ENCODE peak calls at places on chromosome 1, in four cellular contexts. Y is cardiac muscle cell, P is heart left ventricle, S is testis. N is an unnamed sample.

GRCh38 chr1:160711528-160712311 is at the start of gene CD48:
- DNase-seq in Y (no peak), P (no peak), S (no peak), N (no peak)

GRCh38 chr1:232678185-232678886 is 48.4 kb upstream of the SIPA1L2 start:
- DNase-seq in Y (no peak), P (no peak), S (no peak), N (no peak)

GRCh38 chr1:167563579-167564246 is 10.2 kb upstream of the CREG1 start:
- DNase-seq in Y (peak), P (no peak), S (no peak), N (no peak)

GRCh38 chr1:19250629-19251304 is 557 bp downstream of the EMC1 start:
- DNase-seq in Y (no peak), P (no peak), S (no peak), N (peak)

GRCh38 chr1:21003281-21003680 is 173.4 kb downstream of the EIF4G3 start:
- DNase-seq in Y (no peak), P (no peak), S (no peak), N (no peak)

GRCh38 chr1:15196807-15197530 is 43.4 kb downstream of the TMEM51 start:
- DNase-seq in Y (no peak), P (no peak), S (no peak), N (peak)

GRCh38 chr1:107807405-107807804 is 157.6 kb downstream of the VAV3 start:
- DNase-seq in Y (no peak), P (no peak), S (no peak), N (no peak)

GRCh38 chr1:165288301-165289120 is 68.0 kb downstream of the LMX1A start:
- DNase-seq in Y (peak), P (no peak), S (no peak), N (peak)

GRCh38 chr1:204730826-204731459 is 45.4 kb upstream of the LRRN2 start:
- DNase-seq in Y (no peak), P (no peak), S (no peak), N (no peak)

GRCh38 chr1:172870901-172871606 is 179.7 kb downstream of the TNFSF18 start:
- DNase-seq in Y (no peak), P (no peak), S (no peak), N (no peak)

GRCh38 chr1:190835658-190836057 is 358.0 kb upstream of the BRINP3 start:
- DNase-seq in Y (no peak), P (no peak), S (no peak), N (no peak)

GRCh38 chr1:186682721-186683120 is 2.5 kb upstream of the PTGS2 start:
- DNase-seq in Y (peak), P (no peak), S (no peak), N (no peak)

GRCh38 chr1:70503358-70503757 is 92.3 kb downstream of the CTH start:
- DNase-seq in Y (no peak), P (no peak), S (no peak), N (no peak)

GRCh38 chr1:75265792-75266191 is 131.6 kb downstream of the LHX8 start:
- DNase-seq in Y (peak), P (no peak), S (no peak), N (no peak)

GRCh38 chr1:241675983-241676382 is 23.9 kb downstream of the WDR64 start:
- DNase-seq in Y (no peak), P (no peak), S (no peak), N (no peak)

GRCh38 chr1:200838676-200839445 is 33.9 kb upstream of the GPR25 start:
- DNase-seq in Y (peak), P (no peak), S (no peak), N (no peak)

GRCh38 chr1:247444571-247444970 is 13.3 kb downstream of the OR2B11 start:
- DNase-seq in Y (no peak), P (no peak), S (no peak), N (no peak)

GRCh38 chr1:176811896-176812295 is 348.9 kb downstream of the PAPPA2 start:
- DNase-seq in Y (no peak), P (no peak), S (no peak), N (peak)

GRCh38 chr1:30732277-30732996 is 9.1 kb upstream of the MATN1 start:
- DNase-seq in Y (no peak), P (no peak), S (no peak), N (no peak)

GRCh38 chr1:118827207-118827606 is 160.9 kb downstream of the TBX15 start:
- DNase-seq in Y (no peak), P (no peak), S (no peak), N (no peak)

GRCh38 chr1:245153081-245153644 is 1.6 kb upstream of the KIF26B start:
- DNase-seq in Y (peak), P (peak), S (peak), N (peak)

GRCh38 chr1:76759950-76760349 is 107.3 kb upstream of the ST6GALNAC5 start:
- DNase-seq in Y (peak), P (no peak), S (no peak), N (no peak)

GRCh38 chr1:92168657-92169056 is 49.1 kb upstream of the C1orf146 start:
- DNase-seq in Y (no peak), P (no peak), S (no peak), N (no peak)

GRCh38 chr1:42937141-42937696 is 21.4 kb downstream of the SLC2A1 start:
- DNase-seq in Y (peak), P (no peak), S (no peak), N (peak)

GRCh38 chr1:12314328-12314903 is 84.6 kb downstream of the VPS13D start:
- DNase-seq in Y (peak), P (no peak), S (no peak), N (no peak)

GRCh38 chr1:56123421-56123820 is 455.9 kb downstream of the PLPP3 start:
- DNase-seq in Y (peak), P (no peak), S (no peak), N (no peak)

GRCh38 chr1:63931468-63931867 is 157.7 kb downstream of the ROR1 start:
- DNase-seq in Y (peak), P (no peak), S (no peak), N (no peak)

GRCh38 chr1:24567792-24568388 is 12.0 kb downstream of the NCMAP start:
- DNase-seq in Y (no peak), P (no peak), S (no peak), N (peak)

GRCh38 chr1:206105612-206106011 is 11.6 kb downstream of the AVPR1B start:
- DNase-seq in Y (no peak), P (no peak), S (no peak), N (no peak)

GRCh38 chr1:63984257-63984626 is 210.4 kb downstream of the ROR1 start:
- DNase-seq in Y (peak), P (no peak), S (no peak), N (no peak)

GRCh38 chr1:109767596-109768334 is 4.0 kb upstream of the EPS8L3 start:
- DNase-seq in Y (no peak), P (no peak), S (peak), N (no peak)

GRCh38 chr1:67791261-67791660 is 42.0 kb downstream of the GNG12 start:
- DNase-seq in Y (peak), P (no peak), S (no peak), N (no peak)

GRCh38 chr1:87685366-87686136 is 356.9 kb downstream of the LMO4 start:
- DNase-seq in Y (peak), P (no peak), S (peak), N (no peak)

GRCh38 chr1:26306290-26307221 is at the start of gene UBXN11:
- DNase-seq in Y (peak), P (peak), S (peak), N (peak)

GRCh38 chr1:64392109-64392508 is 77.8 kb upstream of the CACHD1 start:
- DNase-seq in Y (no peak), P (no peak), S (no peak), N (peak)

GRCh38 chr1:44807364-44808062 is 362 bp upstream of the DYNLT4 start:
- DNase-seq in Y (peak), P (peak), S (peak), N (peak)

GRCh38 chr1:28031173-28031572 is 57.2 kb downstream of the EYA3 start:
- DNase-seq in Y (no peak), P (no peak), S (no peak), N (no peak)

GRCh38 chr1:28026329-28026728 is 62.1 kb downstream of the EYA3 start:
- DNase-seq in Y (no peak), P (no peak), S (no peak), N (no peak)

GRCh38 chr1:28028873-28029654 is 59.3 kb downstream of the EYA3 start:
- DNase-seq in Y (peak), P (no peak), S (no peak), N (no peak)

GRCh38 chr1:28027238-28027637 is 61.2 kb downstream of the EYA3 start:
- DNase-seq in Y (no peak), P (no peak), S (no peak), N (no peak)

DNA sequence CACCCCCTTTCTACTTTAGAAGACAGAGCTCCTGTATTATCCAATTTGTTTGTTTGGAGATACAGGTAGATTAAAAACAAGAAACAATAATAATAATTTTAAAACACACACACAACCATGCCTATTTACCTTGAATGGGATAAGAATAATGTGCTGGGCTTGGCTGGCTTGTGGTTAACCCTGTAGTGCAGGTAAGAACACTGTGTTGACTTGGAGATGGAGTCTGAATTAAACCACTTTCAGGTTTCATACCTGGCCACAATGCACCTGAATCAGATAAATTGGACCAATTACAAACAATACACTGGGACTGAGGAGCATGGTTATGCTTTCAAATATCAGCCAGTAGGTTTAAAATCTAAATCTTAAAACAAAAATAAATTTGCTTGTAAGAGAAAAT is 60.8 kb downstream of the EYA3 start:
- DNase-seq in Y (no peak), P (no peak), S (no peak), N (no peak)
- H3K4me3 ChIP-seq in Y (no peak), P (no peak), S (no peak), N (no peak)

GRCh38 chr1:17045140-17045539 is 8.7 kb downstream of the SDHB start:
- DNase-seq in Y (no peak), P (no peak), S (no peak), N (no peak)

GRCh38 chr1:17045623-17046022 is 8.2 kb downstream of the SDHB start:
- DNase-seq in Y (peak), P (no peak), S (peak), N (no peak)

GRCh38 chr1:17047924-17048323 is 5.9 kb downstream of the SDHB start:
- DNase-seq in Y (no peak), P (no peak), S (no peak), N (no peak)

GRCh38 chr1:17043676-17044075 is 10.2 kb downstream of the SDHB start:
- DNase-seq in Y (no peak), P (no peak), S (no peak), N (no peak)

DNA sequence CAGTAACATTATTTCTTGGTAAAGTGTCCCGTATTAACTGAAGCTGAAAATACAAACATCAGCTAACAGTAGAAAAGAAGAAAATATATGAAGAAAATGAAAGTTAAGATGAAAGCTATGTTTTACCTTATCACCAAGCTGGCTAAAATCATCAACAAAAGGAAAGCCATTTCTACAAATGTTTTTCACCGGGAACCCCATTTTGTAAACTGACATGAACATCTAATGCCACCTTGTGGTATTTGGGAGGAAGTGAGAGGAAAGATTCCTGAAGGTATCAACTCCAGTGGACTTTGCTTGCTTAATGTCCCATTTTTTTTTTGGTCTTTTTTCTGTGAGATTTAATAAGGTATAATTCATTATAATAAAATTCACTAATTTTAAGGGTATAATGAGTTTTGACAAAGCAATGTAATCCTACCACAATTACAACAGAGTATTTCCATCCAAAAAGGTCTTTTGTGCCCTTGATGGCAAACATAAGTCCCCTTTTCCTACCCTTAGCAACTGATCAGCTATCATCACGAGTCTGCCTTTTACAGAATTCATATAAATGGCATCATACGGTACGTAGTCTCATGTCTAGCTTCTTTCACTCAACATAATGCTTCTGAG is 7.7 kb downstream of the SDHB start:
- DNase-seq in Y (peak), P (no peak), S (no peak), N (no peak)
- TF ChIP-seq CTCF in Y (peak), P (peak), S (peak), N (peak)

GRCh38 chr1:99646885-99647284 is 972 bp downstream of the PALMD start:
- DNase-seq in Y (no peak), P (no peak), S (no peak), N (no peak)
- H3K4me3 ChIP-seq in Y (no peak), P (peak), S (peak), N (no peak)

DNA sequence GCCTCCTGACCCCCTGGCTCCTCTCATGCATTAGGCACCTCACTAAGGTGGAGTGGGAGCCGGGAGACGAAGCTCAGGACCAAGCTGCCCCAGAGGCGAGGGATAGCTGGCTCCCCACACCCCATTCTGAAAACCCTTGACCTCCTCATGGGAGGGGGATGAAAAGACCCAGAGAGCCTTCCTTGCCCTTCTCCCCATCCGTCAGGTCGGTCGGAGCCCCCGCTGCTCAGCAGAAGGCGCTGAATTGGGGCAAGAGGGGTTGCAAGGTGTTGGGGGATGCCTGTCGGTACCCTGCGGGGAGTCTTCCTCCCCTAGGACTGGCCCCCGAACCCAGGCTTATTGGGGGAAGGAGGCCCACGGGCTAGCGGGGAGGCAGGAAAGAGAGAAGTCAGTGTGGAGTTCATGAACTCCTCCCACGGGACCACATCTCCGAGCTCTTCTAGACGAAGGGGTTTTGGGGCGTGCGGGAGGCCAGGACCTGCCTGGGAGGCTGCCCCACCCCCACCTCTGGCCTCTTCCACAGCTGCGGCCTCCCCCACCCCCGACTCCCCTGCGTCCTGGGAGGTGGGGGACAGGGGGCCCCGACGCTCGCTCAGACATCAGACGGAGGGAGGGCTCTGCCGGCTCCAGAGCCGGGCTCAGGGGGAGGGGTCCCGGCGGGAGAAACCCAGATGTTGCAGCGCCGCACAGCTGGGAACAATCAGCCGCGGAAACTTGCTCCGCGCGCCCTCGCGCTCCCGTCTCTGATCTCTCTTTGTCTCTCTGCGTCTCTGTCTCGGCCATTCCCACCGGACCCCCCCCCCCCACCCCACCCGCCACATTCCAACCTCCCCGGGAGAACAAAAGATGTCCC is 719 bp downstream of the MFAP2 start:
- DNase-seq in Y (peak), P (no peak), S (peak), N (peak)
- TF ChIP-seq CTCF in Y (no peak), P (no peak), S (no peak), N (no peak)

GRCh38 chr1:93528416-93528815 is 80.5 kb downstream of the FNBP1L start:
- DNase-seq in Y (no peak), P (no peak), S (no peak), N (no peak)
- H3K4me3 ChIP-seq in Y (no peak), P (no peak), S (no peak), N (no peak)

GRCh38 chr1:1373493-1374067 is 1.4 kb downstream of the AURKAIP1 start:
- DNase-seq in Y (no peak), P (no peak), S (no peak), N (no peak)

GRCh38 chr1:1374068-1374860 is 743 bp downstream of the AURKAIP1 start:
- DNase-seq in Y (no peak), P (no peak), S (no peak), N (peak)

GRCh38 chr1:1373051-1373450 is 2.0 kb downstream of the AURKAIP1 start:
- DNase-seq in Y (no peak), P (no peak), S (no peak), N (no peak)

GRCh38 chr1:1376551-1377226 is 1.7 kb upstream of the AURKAIP1 start:
- DNase-seq in Y (no peak), P (no peak), S (no peak), N (no peak)

GRCh38 chr1:1374861-1375662 is at the start of gene AURKAIP1:
- DNase-seq in Y (peak), P (peak), S (peak), N (peak)
- TF ChIP-seq CTCF in Y (peak), P (no peak), S (peak), N (peak)

GRCh38 chr1:112460672-112461071 is 48.1 kb upstream of the WNT2B start:
- DNase-seq in Y (no peak), P (no peak), S (no peak), N (no peak)

GRCh38 chr1:112465122-112465521 is 43.6 kb upstream of the WNT2B start:
- DNase-seq in Y (peak), P (no peak), S (no peak), N (no peak)

GRCh38 chr1:112464501-112464900 is 44.3 kb upstream of the WNT2B start:
- DNase-seq in Y (no peak), P (no peak), S (no peak), N (peak)

GRCh38 chr1:112461200-112461871 is 47.4 kb upstream of the WNT2B start:
- DNase-seq in Y (no peak), P (no peak), S (no peak), N (peak)

DNA sequence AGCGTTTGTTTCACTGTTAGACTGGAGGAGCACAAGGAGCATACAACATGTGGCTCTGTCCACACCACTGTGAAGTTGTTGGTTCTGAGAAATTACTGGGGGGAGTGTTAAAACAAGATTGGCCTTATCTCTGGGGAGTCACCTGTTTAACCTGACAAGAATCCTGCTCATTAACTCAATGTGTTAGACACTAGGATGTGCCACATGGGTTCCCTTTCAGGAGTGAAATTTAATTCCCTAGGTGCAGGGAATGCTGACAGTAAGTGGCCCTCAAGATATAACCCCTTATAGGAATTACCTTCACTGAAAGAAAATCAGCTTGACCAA is 45.8 kb upstream of the WNT2B start:
- DNase-seq in Y (no peak), P (no peak), S (no peak), N (no peak)
- H3K4me3 ChIP-seq in Y (no peak), P (no peak), S (no peak), N (no peak)

N was measured in endodermal cell.